ENCODE peak calls at places on chromosomes 11 and 22, in six cellular contexts. K is mesenchymal stem cell, L is H1, Y is trophoblast cell, C is mesendoderm, Q is IMR-90. E is an unnamed sample.

GRCh38 chr22:25540912-25541660 is 23.4 kb upstream of the GRK3 start:
- DNase-seq in K (no peak), L (no peak), Y (no peak), C (no peak), Q (no peak), E (no peak)

GRCh38 chr11:13260963-13261599 is 16.5 kb upstream of the BMAL1 start:
- DNase-seq in K (no peak), L (no peak), Y (no peak), C (no peak), Q (peak; percentile 12), E (no peak)

GRCh38 chr11:1919428-1920127 is at the start of gene TNNT3:
- DNase-seq in K (no peak), L (no peak), Y (no peak), C (no peak), Q (no peak), E (no peak)

GRCh38 chr11:93515438-93515837 is 27.8 kb downstream of the SMCO4 start:
- DNase-seq in K (no peak), L (no peak), Y (no peak), C (no peak), Q (no peak), E (no peak)

GRCh38 chr11:12460441-12460840 is 83.1 kb downstream of the PARVA start:
- DNase-seq in K (peak; percentile 53), L (no peak), Y (no peak), C (peak; percentile 58), Q (peak; percentile 44), E (no peak)

GRCh38 chr11:31882951-31883392 is 71.8 kb upstream of the PAX6 start:
- DNase-seq in K (no peak), L (peak; percentile 29), Y (no peak), C (peak; percentile 86), Q (no peak), E (peak; percentile 23)

GRCh38 chr22:42901790-42902508 is 44.9 kb upstream of the ARFGAP3 start:
- DNase-seq in K (no peak), L (no peak), Y (no peak), C (no peak), Q (no peak), E (no peak)

GRCh38 chr22:41264408-41264941 is 21.5 kb downstream of the RANGAP1 start:
- DNase-seq in K (no peak), L (no peak), Y (peak; percentile 59), C (no peak), Q (no peak), E (no peak)

GRCh38 chr11:134418119-134418840 is 6.2 kb upstream of the B3GAT1 start:
- DNase-seq in K (no peak), L (no peak), Y (peak; percentile 20), C (no peak), Q (peak; percentile 3), E (no peak)

GRCh38 chr11:86672007-86672621 is at the start of gene ME3:
- DNase-seq in K (peak; percentile 75), L (no peak), Y (peak; percentile 33), C (peak; percentile 39), Q (peak; percentile 44), E (peak; percentile 42)

GRCh38 chr11:95487391-95487790 is 256.4 kb upstream of the SESN3 start:
- DNase-seq in K (no peak), L (no peak), Y (peak; percentile 75), C (peak; percentile 37), Q (no peak), E (no peak)

GRCh38 chr11:19498986-19499669 is 213.5 kb upstream of the NAV2 start:
- DNase-seq in K (peak; percentile 19), L (no peak), Y (peak; percentile 57), C (peak; percentile 14), Q (peak; percentile 58), E (no peak)

GRCh38 chr11:121563900-121564822 is 111.4 kb upstream of the SORL1-AS1 start:
- DNase-seq in K (no peak), L (no peak), Y (no peak), C (no peak), Q (peak; percentile 33), E (no peak)

GRCh38 chr11:124799384-124800225 is 601 bp downstream of the MSANTD2 start:
- DNase-seq in K (peak; percentile 56), L (no peak), Y (peak; percentile 57), C (peak; percentile 63), Q (peak; percentile 18), E (peak; percentile 55)

GRCh38 chr11:68215087-68215445 is 2.0 kb upstream of the KMT5B start:
- DNase-seq in K (no peak), L (no peak), Y (no peak), C (no peak), Q (no peak), E (no peak)

GRCh38 chr11:129225190-129225589 is 33.1 kb upstream of the ARHGAP32 start:
- DNase-seq in K (peak; percentile 59), L (no peak), Y (no peak), C (no peak), Q (peak; percentile 84), E (no peak)

GRCh38 chr11:69203901-69204245 is 48.1 kb downstream of the SMIM38 start:
- DNase-seq in K (no peak), L (no peak), Y (no peak), C (no peak), Q (no peak), E (no peak)

GRCh38 chr22:17871726-17872458 is 97.6 kb upstream of the BID start:
- DNase-seq in K (no peak), L (no peak), Y (peak; percentile 25), C (no peak), Q (no peak), E (no peak)

GRCh38 chr11:2521681-2522630 is 77.1 kb downstream of the KCNQ1 start:
- DNase-seq in K (no peak), L (no peak), Y (no peak), C (no peak), Q (no peak), E (no peak)

GRCh38 chr22:19088866-19089595 is 33.2 kb downstream of the DGCR2 start:
- DNase-seq in K (no peak), L (no peak), Y (no peak), C (no peak), Q (no peak), E (no peak)

GRCh38 chr22:19086944-19087343 is 35.3 kb downstream of the DGCR2 start:
- DNase-seq in K (peak; percentile 54), L (no peak), Y (no peak), C (no peak), Q (peak; percentile 69), E (no peak)

GRCh38 chr22:19092725-19093124 is 29.5 kb downstream of the DGCR2 start:
- DNase-seq in K (no peak), L (no peak), Y (no peak), C (no peak), Q (no peak), E (no peak)

GRCh38 chr22:19090586-19091127 is 31.6 kb downstream of the DGCR2 start:
- DNase-seq in K (no peak), L (no peak), Y (no peak), C (no peak), Q (no peak), E (no peak)

GRCh38 chr22:19090183-19090582 is 32.0 kb downstream of the DGCR2 start:
- DNase-seq in K (no peak), L (no peak), Y (no peak), C (no peak), Q (no peak), E (no peak)
- H4K8ac ChIP-seq in K (no peak overlapping the region), L (no peak overlapping the region), Y (no peak overlapping the region), C (no peak overlapping the region), Q (no peak overlapping the region), E (no peak overlapping the region)

DNA sequence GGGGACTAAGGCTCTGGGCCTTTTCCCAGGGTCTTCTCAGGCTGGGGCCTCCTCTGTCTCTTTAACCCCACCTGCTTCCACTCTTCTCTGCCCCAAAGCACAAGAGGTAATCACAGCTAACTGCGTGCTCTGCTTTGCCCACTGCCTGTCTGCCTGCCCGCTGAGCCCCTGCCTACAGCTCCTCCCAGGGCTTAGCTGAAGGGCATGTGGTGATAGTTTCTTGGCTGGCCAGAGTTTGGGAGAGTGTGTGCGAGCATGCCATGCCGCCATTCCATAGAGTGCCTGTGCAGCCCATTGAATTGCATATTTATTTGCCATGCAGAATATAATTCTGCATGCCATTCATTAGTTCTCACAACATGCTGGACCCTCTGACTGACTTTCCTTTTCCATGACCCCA is 32.5 kb downstream of the PHLDB1 start:
- DNase-seq in K (no peak), L (no peak), Y (no peak), C (no peak), Q (no peak), E (no peak)
- H3K36me3 ChIP-seq in K (peaks cover 91% of the 10 kb centered on the region), L (peaks cover 66% of the 10 kb centered on the region), Y (peaks cover 64% of the 10 kb centered on the region), C (no peaks in the 10 kb centered on the region), Q (peaks cover 91% of the 10 kb centered on the region), E (peaks cover 100% of the 10 kb centered on the region)

GRCh38 chr11:62881579-62882427 is 1.1 kb downstream of the SLC3A2 start:
- DNase-seq in K (peak; percentile 98), L (peak; percentile 83), Y (peak; percentile 95), C (peak; percentile 99), Q (peak; percentile 97), E (no peak)
- H4K8ac ChIP-seq in K (peak overlapping the region; percentile 81), L (peak overlapping the region; percentile 99), Y (peak overlapping the region; percentile 92), C (no peak overlapping the region), Q (peak overlapping the region; percentile 96), E (no peak overlapping the region)

GRCh38 chr11:112227471-112227870 is 1.2 kb downstream of the PTS start:
- DNase-seq in K (no peak), L (no peak), Y (no peak), C (no peak), Q (no peak), E (no peak)

GRCh38 chr11:112228706-112229105 is 2.5 kb downstream of the PTS start:
- DNase-seq in K (no peak), L (no peak), Y (no peak), C (no peak), Q (no peak), E (no peak)

GRCh38 chr11:112229159-112229558 is 2.9 kb downstream of the PTS start:
- DNase-seq in K (no peak), L (no peak), Y (no peak), C (no peak), Q (no peak), E (no peak)

GRCh38 chr11:112231952-112232351 is 5.7 kb downstream of the PTS start:
- DNase-seq in K (no peak), L (no peak), Y (no peak), C (no peak), Q (no peak), E (no peak)

GRCh38 chr11:112229746-112230433 is 3.7 kb downstream of the PTS start:
- DNase-seq in K (peak; percentile 90), L (no peak), Y (peak; percentile 17), C (no peak), Q (peak; percentile 86), E (no peak)
- H3K36me3 ChIP-seq in K (no peaks in the 10 kb centered on the region), L (peaks cover 37% of the 10 kb centered on the region), Y (peaks cover 13% of the 10 kb centered on the region), C (peaks cover 4% of the 10 kb centered on the region), Q (peaks cover 12% of the 10 kb centered on the region), E (peaks cover 51% of the 10 kb centered on the region)

GRCh38 chr11:66638177-66639065 is at the start of gene RBM4:
- DNase-seq in K (peak; percentile 100), L (peak; percentile 99), Y (peak; percentile 100), C (peak; percentile 100), Q (peak; percentile 100), E (peak; percentile 100)
- H4K8ac ChIP-seq in K (peak within 1 kb of the TSS; percentile 94), L (peak within 1 kb of the TSS; percentile 100), Y (peak within 1 kb of the TSS; percentile 95), C (peak within 1 kb of the TSS; percentile 94), Q (peak within 1 kb of the TSS; percentile 96), E (no peak within 1 kb of the TSS)

E was measured in neuronal stem cell.